ENCODE peak calls at places on chromosomes 1 and 21, in eight cellular contexts. C is RWPE2, X is WERI-Rb-1, A is mucosa of descending colon, T is left ventricle myocardium inferior, L is heart left ventricle, U is Peyer's patch, H is colonic mucosa. V is an unnamed sample.
A peak's percentile ranks its signal among the peaks of the same experiment; 100 is the strongest.

GRCh38 chr1:14486401-14487110 is 111.9 kb upstream of the KAZN start:
- DNase-seq in C (peak; percentile 84), T (no peak), H (no peak), U (no peak), X (no peak), A (no peak), L (peak; percentile 33), V (no peak)

GRCh38 chr1:168627370-168627769 is 51.0 kb downstream of the XCL1 start:
- DNase-seq in L (no peak), X (no peak), A (no peak), T (no peak), U (no peak), C (no peak), H (no peak), V (no peak)

GRCh38 chr1:104630567-104630966 is 880.9 kb downstream of the AMY1C start:
- DNase-seq in L (no peak), A (no peak), T (no peak), U (no peak), H (no peak), C (no peak), X (no peak), V (no peak)

GRCh38 chr1:5099018-5099417 is 444.6 kb downstream of the AJAP1 start:
- DNase-seq in T (no peak), X (no peak), C (no peak), U (no peak), A (no peak), H (no peak), L (no peak), V (no peak)

GRCh38 chr1:168589136-168589535 is 12.7 kb downstream of the XCL1 start:
- DNase-seq in L (no peak), C (no peak), H (no peak), T (no peak), A (no peak), X (no peak), U (no peak), V (no peak)

GRCh38 chr1:30929135-30929889 is 20.8 kb upstream of the SDC3 start:
- DNase-seq in C (no peak), T (no peak), H (peak; percentile 64), U (peak; percentile 69), L (no peak), X (peak; percentile 65), A (no peak), V (peak; percentile 61)

GRCh38 chr1:184664042-184664659 is 90.5 kb downstream of the EDEM3 start:
- DNase-seq in U (peak; percentile 79), A (peak; percentile 83), H (peak; percentile 83), L (peak; percentile 79), C (no peak), X (peak; percentile 86), T (peak; percentile 79), V (peak; percentile 85)

GRCh38 chr1:184036517-184036949 is 995 bp downstream of the COLGALT2 start:
- DNase-seq in H (no peak), T (peak; percentile 57), U (peak; percentile 46), C (no peak), X (no peak), A (peak; percentile 28), L (peak; percentile 45), V (peak; percentile 62)

GRCh38 chr1:170931650-170932049 is 3.7 kb upstream of the MROH9 start:
- DNase-seq in H (no peak), L (no peak), T (no peak), C (no peak), U (no peak), X (no peak), A (no peak), V (no peak)

GRCh38 chr1:115507256-115507589 is 134.5 kb upstream of the VANGL1 start:
- DNase-seq in C (no peak), T (no peak), H (no peak), U (no peak), X (peak; percentile 40), A (no peak), L (no peak), V (peak; percentile 14)

GRCh38 chr1:42403880-42404400 is 23.3 kb downstream of the RIMKLA start:
- DNase-seq in X (no peak), H (no peak), U (no peak), L (no peak), A (no peak), T (no peak), C (no peak), V (no peak)

GRCh38 chr21:25639167-25639921 is at the start of gene JAM2:
- DNase-seq in H (peak; percentile 21), T (peak; percentile 62), A (peak; percentile 39), X (peak; percentile 95), C (no peak), U (peak; percentile 73), L (peak; percentile 59), V (no peak)

GRCh38 chr1:234842726-234843641 is 233.0 kb upstream of the IRF2BP2 start:
- DNase-seq in H (no peak), T (peak; percentile 71), X (peak; percentile 36), U (peak; percentile 60), L (no peak), C (no peak), A (no peak), V (no peak)

GRCh38 chr1:185279571-185279970 is 37.5 kb downstream of the IVNS1ABP start:
- DNase-seq in H (no peak), C (no peak), X (no peak), T (no peak), A (no peak), U (no peak), L (no peak), V (no peak)

GRCh38 chr1:151147132-151147503 is 687 bp upstream of the SEMA6C start:
- DNase-seq in L (no peak), H (no peak), C (no peak), X (no peak), U (no peak), T (no peak), A (no peak), V (no peak)

GRCh38 chr21:45440736-45441350 is 35.9 kb downstream of the COL18A1 start:
- DNase-seq in L (no peak), C (no peak), U (no peak), A (peak; percentile 19), X (no peak), T (no peak), H (no peak), V (no peak)

GRCh38 chr1:36369061-36369470 is 16.7 kb downstream of the STK40 start:
- DNase-seq in H (peak; percentile 92), C (no peak), L (peak; percentile 73), U (peak; percentile 94), A (peak; percentile 88), T (peak; percentile 72), X (peak; percentile 77), V (peak; percentile 87)

GRCh38 chr1:186440584-186440983 is 20.3 kb downstream of the PDC start:
- DNase-seq in L (no peak), A (no peak), X (no peak), T (no peak), U (no peak), H (no peak), C (no peak), V (no peak)

GRCh38 chr1:30907641-30908445 is 715 bp downstream of the SDC3 start:
- DNase-seq in H (no peak), T (peak; percentile 15), A (peak; percentile 48), U (no peak), X (no peak), L (no peak), C (peak; percentile 48), V (no peak)

GRCh38 chr1:38152351-38153082 is 105.9 kb upstream of the POU3F1 start:
- DNase-seq in C (no peak), U (no peak), X (no peak), L (no peak), H (no peak), A (no peak), T (no peak), V (no peak)

GRCh38 chr21:15343066-15343465 is 278.3 kb upstream of the NRIP1 start:
- DNase-seq in U (no peak), X (no peak), C (no peak), T (no peak), A (no peak), L (no peak), H (no peak), V (no peak)

DNA sequence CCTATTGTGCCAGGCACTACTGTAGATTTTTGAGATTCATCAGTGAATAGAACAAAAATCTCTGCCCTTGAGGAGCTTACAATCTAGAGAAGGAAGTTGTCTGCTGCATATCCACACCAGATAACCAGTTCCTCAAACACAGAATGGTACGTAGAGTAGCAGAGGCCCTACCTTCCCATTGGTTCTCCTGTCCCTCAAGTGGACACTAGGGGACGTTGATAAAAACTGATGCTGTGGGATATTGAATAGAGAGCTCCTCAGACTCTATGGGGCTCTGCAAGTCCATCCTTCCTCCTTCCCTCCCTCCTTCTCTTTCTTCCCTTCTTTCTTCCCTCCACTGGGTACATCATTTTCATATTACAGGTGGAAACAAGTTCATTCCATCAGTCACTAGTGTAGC is 371.3 kb downstream of the PBX1 start:
- DNase-seq in A (no peak), C (no peak), X (no peak), U (no peak), T (no peak), L (no peak), H (no peak), V (no peak)
- TF ChIP-seq CTCF in A (no peak), C (no peak), X (no peak), U (no peak), T (no peak), L (no peak), H (no peak), V (no peak)

DNA sequence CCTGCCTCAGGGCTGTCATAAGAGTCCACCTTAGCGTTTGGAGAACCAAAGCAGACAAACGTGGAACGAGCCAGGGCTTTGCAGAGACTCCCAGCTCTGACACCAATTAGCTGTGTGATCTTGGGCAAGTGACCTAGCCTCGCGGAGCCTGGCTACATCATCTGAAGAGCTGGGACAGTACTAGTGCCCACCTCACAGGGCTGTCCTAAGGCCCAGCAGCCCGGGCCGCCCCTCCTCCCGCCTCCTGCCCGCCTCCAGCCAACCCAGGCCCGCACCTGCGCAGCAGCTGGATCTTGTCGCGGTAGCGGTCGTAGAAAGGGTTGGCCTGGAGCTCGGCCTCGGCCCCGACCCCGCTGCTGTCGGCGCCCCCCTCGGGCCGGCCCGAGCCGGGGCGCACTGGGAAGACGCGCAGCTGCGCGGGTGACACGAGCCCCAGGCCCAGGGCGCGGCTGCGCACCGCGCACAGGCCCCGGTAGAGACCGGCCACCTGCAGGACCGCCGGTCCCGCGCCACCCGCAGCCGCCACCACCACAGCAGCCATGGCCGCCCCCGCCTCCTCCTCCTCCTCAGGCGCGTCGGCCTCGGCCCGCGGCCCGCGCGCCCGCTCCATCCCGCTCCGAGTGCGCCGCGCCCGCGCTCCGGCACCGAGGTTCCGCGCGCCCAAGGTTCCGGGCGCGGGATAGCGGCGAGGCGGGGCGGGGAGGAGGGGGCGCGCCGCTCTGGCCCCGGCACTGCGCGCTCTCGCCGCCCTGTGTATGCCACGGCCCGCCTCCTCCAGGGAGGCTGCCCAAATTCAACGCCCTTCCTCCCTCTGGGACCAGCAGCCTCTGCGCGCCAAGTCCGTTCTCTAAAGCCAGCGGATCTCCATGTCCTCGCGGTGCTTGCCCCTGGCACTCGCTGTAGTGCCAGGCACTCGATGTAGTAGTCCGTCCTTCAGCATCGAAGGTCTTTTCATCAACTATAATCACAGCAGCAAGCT is at the start of gene ATPAF1:
- DNase-seq in U (peak; percentile 77), T (peak; percentile 76), C (peak; percentile 56), H (peak; percentile 77), A (peak; percentile 81), L (peak; percentile 74), X (peak; percentile 56), V (peak; percentile 74)
- TF ChIP-seq CTCF in U (no peak), T (no peak), C (peak; percentile 25), H (no peak), A (no peak), L (no peak), X (no peak), V (no peak)

GRCh38 chr1:56758135-56758534 is 61.1 kb downstream of the FYB2 start:
- DNase-seq in X (peak; percentile 41), H (peak; percentile 25), C (no peak), T (peak; percentile 19), A (peak; percentile 40), L (peak; percentile 19), U (no peak), V (peak; percentile 57)
- TF ChIP-seq CTCF in X (peak; percentile 52), H (no peak), C (peak; percentile 15), T (peak; percentile 53), A (no peak), L (no peak), U (no peak), V (no peak)

GRCh38 chr1:242467556-242468145 is 56.8 kb downstream of the PLD5 start:
- DNase-seq in T (peak; percentile 21), L (peak; percentile 27), X (peak; percentile 75), C (no peak), A (no peak), U (peak; percentile 55), H (peak; percentile 37), V (peak; percentile 74)
- TF ChIP-seq CTCF in T (peak; percentile 71), L (peak; percentile 46), X (peak; percentile 87), C (peak; percentile 61), A (peak; percentile 12), U (peak; percentile 3), H (peak; percentile 44), V (peak; percentile 73)